ENCODE peak calls at places on chromosome 16, in ten cellular contexts. N is GM23338; S is DMS 273 treated with DMSO at 0.1 percent for 48 hours; H is IMR-90; A is aorta; X is GF-D8; P is erythroblast; E is NCI-H1092 treated with DMSO at 0.1 percent for 48 hours; F is activated CD8-positive, alpha-beta memory T cell treated with anti-CD3 and anti-CD28 coated beads for 48 hours; M is activated CD4-positive, alpha-beta T cell treated with anti-CD3 and anti-CD28 coated beads for 24 hours. Q is an unnamed sample.

GRCh38 chr16:3317315-3317999 is 12.2 kb downstream of the ZNF75A start:
- DNase-seq in N (peak; percentile 11), S (no peak), H (peak; percentile 6), A (no peak), X (no peak), P (peak; percentile 53), E (peak; percentile 5), F (no peak), M (no peak), Q (no peak)

GRCh38 chr16:84124529-84125073 is 7.9 kb upstream of the MBTPS1 start:
- DNase-seq in N (no peak), S (no peak), H (no peak), A (no peak), X (no peak), P (no peak), E (no peak), F (no peak), M (no peak), Q (no peak)

GRCh38 chr16:73253922-73254480 is 206.1 kb upstream of the ZFHX3 start:
- DNase-seq in N (no peak), S (no peak), H (no peak), A (no peak), X (no peak), P (no peak), E (no peak), F (no peak), M (no peak), Q (no peak)

GRCh38 chr16:57795431-57795878 is 6.8 kb downstream of the KIFC3 start:
- DNase-seq in N (peak; percentile 86), S (peak; percentile 27), H (peak; percentile 38), A (no peak), X (no peak), P (peak; percentile 45), E (peak; percentile 67), F (no peak), M (no peak), Q (peak; percentile 26)

GRCh38 chr16:57471852-57472664 is 9.6 kb downstream of the POLR2C start:
- DNase-seq in N (peak; percentile 52), S (no peak), H (no peak), A (no peak), X (no peak), P (no peak), E (no peak), F (no peak), M (no peak), Q (no peak)

GRCh38 chr16:69417537-69418199 is 6.8 kb upstream of the CYB5B start:
- DNase-seq in N (peak; percentile 64), S (no peak), H (no peak), A (no peak), X (no peak), P (no peak), E (no peak), F (no peak), M (no peak), Q (no peak)

GRCh38 chr16:47058295-47059086 is 85.0 kb upstream of the DNAJA2 start:
- DNase-seq in N (no peak), S (no peak), H (no peak), A (no peak), X (no peak), P (no peak), E (no peak), F (no peak), M (no peak), Q (no peak)

GRCh38 chr16:88961031-88961430 is 16.0 kb downstream of the CBFA2T3 start:
- DNase-seq in N (no peak), S (no peak), H (no peak), A (peak; percentile 11), X (no peak), P (no peak), E (no peak), F (no peak), M (no peak), Q (no peak)

GRCh38 chr16:75266738-75267630 is 15.6 kb upstream of the BCAR1 start:
- DNase-seq in N (no peak), S (peak; percentile 28), H (no peak), A (peak; percentile 44), X (no peak), P (no peak), E (peak; percentile 74), F (no peak), M (no peak), Q (no peak)

GRCh38 chr16:82185012-82185411 is 15.0 kb upstream of the MPHOSPH6 start:
- DNase-seq in N (no peak), S (no peak), H (no peak), A (no peak), X (no peak), P (no peak), E (no peak), F (no peak), M (no peak), Q (no peak)

GRCh38 chr16:73768786-73769203 is 527.8 kb upstream of the PSMD7 start:
- DNase-seq in N (no peak), S (no peak), H (no peak), A (peak; percentile 68), X (no peak), P (no peak), E (no peak), F (no peak), M (no peak), Q (no peak)

GRCh38 chr16:22424161-22424937 is 49.9 kb upstream of the CDR2 start:
- DNase-seq in N (no peak), S (no peak), H (no peak), A (peak; percentile 89), X (no peak), P (no peak), E (no peak), F (no peak), M (no peak), Q (no peak)

Q was measured in GM18507.